ENCODE peak calls at places on chromosomes 16 and 17, in eight cellular contexts. One of them, this sample, is unnamed.

GRCh38 chr17:13921841-13922776 is 147.2 kb upstream of the COX10 start:
- DNase-seq in hypothalamus: no peak
- DNase-seq in T-cell: no peak
- DNase-seq in amniotic epithelial cell: no peak
- DNase-seq in stimulated activated CD4-positive, alpha-beta T cell treated with anti-CD3 and anti-CD28 coated beads, Interleukin-1b, Interleukin-23, amount 100 ng/mL, for 1 hour: no peak
- DNase-seq in NCI-H2081 treated with DMSO at 0.1 percent for 48 hours: no peak
- DNase-seq in psoas muscle: no peak
- DNase-seq in nucleus accumbens: no peak
- DNase-seq in this sample: no peak

GRCh38 chr16:54099627-54100026 is 187.0 kb downstream of the IRX3 start:
- DNase-seq in nucleus accumbens: no peak
- DNase-seq in amniotic epithelial cell: no peak
- DNase-seq in stimulated activated CD4-positive, alpha-beta T cell treated with anti-CD3 and anti-CD28 coated beads, Interleukin-1b, Interleukin-23, amount 100 ng/mL, for 1 hour: no peak
- DNase-seq in psoas muscle: no peak
- DNase-seq in NCI-H2081 treated with DMSO at 0.1 percent for 48 hours: no peak
- DNase-seq in T-cell: no peak
- DNase-seq in hypothalamus: no peak
- DNase-seq in this sample: no peak

GRCh38 chr17:73646409-73647305 is 2.4 kb upstream of the SDK2 start:
- DNase-seq in amniotic epithelial cell: no peak
- DNase-seq in T-cell: no peak
- DNase-seq in hypothalamus: no peak
- DNase-seq in NCI-H2081 treated with DMSO at 0.1 percent for 48 hours: no peak
- DNase-seq in stimulated activated CD4-positive, alpha-beta T cell treated with anti-CD3 and anti-CD28 coated beads, Interleukin-1b, Interleukin-23, amount 100 ng/mL, for 1 hour: no peak
- DNase-seq in nucleus accumbens: no peak
- DNase-seq in psoas muscle: no peak
- DNase-seq in this sample: no peak

GRCh38 chr17:66690166-66690565 is 144.8 kb upstream of the CACNG5 start:
- DNase-seq in hypothalamus: no peak
- DNase-seq in T-cell: no peak
- DNase-seq in NCI-H2081 treated with DMSO at 0.1 percent for 48 hours: no peak
- DNase-seq in amniotic epithelial cell: peak
- DNase-seq in psoas muscle: no peak
- DNase-seq in stimulated activated CD4-positive, alpha-beta T cell treated with anti-CD3 and anti-CD28 coated beads, Interleukin-1b, Interleukin-23, amount 100 ng/mL, for 1 hour: no peak
- DNase-seq in nucleus accumbens: no peak
- DNase-seq in this sample: no peak

GRCh38 chr17:60524463-60525346 is 1.3 kb downstream of the APPBP2 start:
- DNase-seq in amniotic epithelial cell: peak
- DNase-seq in NCI-H2081 treated with DMSO at 0.1 percent for 48 hours: no peak
- DNase-seq in psoas muscle: no peak
- DNase-seq in stimulated activated CD4-positive, alpha-beta T cell treated with anti-CD3 and anti-CD28 coated beads, Interleukin-1b, Interleukin-23, amount 100 ng/mL, for 1 hour: no peak
- DNase-seq in T-cell: no peak
- DNase-seq in nucleus accumbens: no peak
- DNase-seq in hypothalamus: peak
- DNase-seq in this sample: no peak

GRCh38 chr17:79936661-79937434 is 97.6 kb upstream of the CBX4 start:
- DNase-seq in psoas muscle: peak
- DNase-seq in stimulated activated CD4-positive, alpha-beta T cell treated with anti-CD3 and anti-CD28 coated beads, Interleukin-1b, Interleukin-23, amount 100 ng/mL, for 1 hour: no peak
- DNase-seq in T-cell: no peak
- DNase-seq in NCI-H2081 treated with DMSO at 0.1 percent for 48 hours: no peak
- DNase-seq in amniotic epithelial cell: no peak
- DNase-seq in nucleus accumbens: no peak
- DNase-seq in hypothalamus: no peak
- DNase-seq in this sample: no peak

GRCh38 chr17:14833201-14833773 is 431.8 kb downstream of the PMP22 start:
- DNase-seq in hypothalamus: no peak
- DNase-seq in psoas muscle: no peak
- DNase-seq in T-cell: no peak
- DNase-seq in nucleus accumbens: no peak
- DNase-seq in NCI-H2081 treated with DMSO at 0.1 percent for 48 hours: no peak
- DNase-seq in amniotic epithelial cell: peak
- DNase-seq in stimulated activated CD4-positive, alpha-beta T cell treated with anti-CD3 and anti-CD28 coated beads, Interleukin-1b, Interleukin-23, amount 100 ng/mL, for 1 hour: no peak
- DNase-seq in this sample: no peak

GRCh38 chr17:57328109-57328882 is 72.0 kb downstream of the MSI2 start:
- DNase-seq in stimulated activated CD4-positive, alpha-beta T cell treated with anti-CD3 and anti-CD28 coated beads, Interleukin-1b, Interleukin-23, amount 100 ng/mL, for 1 hour: no peak
- DNase-seq in amniotic epithelial cell: no peak
- DNase-seq in psoas muscle: no peak
- DNase-seq in nucleus accumbens: no peak
- DNase-seq in NCI-H2081 treated with DMSO at 0.1 percent for 48 hours: no peak
- DNase-seq in hypothalamus: no peak
- DNase-seq in T-cell: no peak
- DNase-seq in this sample: no peak

GRCh38 chr16:15704545-15704987 is 54.5 kb downstream of the NDE1 start:
- DNase-seq in stimulated activated CD4-positive, alpha-beta T cell treated with anti-CD3 and anti-CD28 coated beads, Interleukin-1b, Interleukin-23, amount 100 ng/mL, for 1 hour: peak
- DNase-seq in hypothalamus: peak
- DNase-seq in psoas muscle: peak
- DNase-seq in NCI-H2081 treated with DMSO at 0.1 percent for 48 hours: no peak
- DNase-seq in T-cell: peak
- DNase-seq in nucleus accumbens: peak
- DNase-seq in amniotic epithelial cell: peak
- DNase-seq in this sample: peak

GRCh38 chr17:57954421-57955182 is 610 bp downstream of the CUEDC1 start:
- DNase-seq in nucleus accumbens: peak
- DNase-seq in stimulated activated CD4-positive, alpha-beta T cell treated with anti-CD3 and anti-CD28 coated beads, Interleukin-1b, Interleukin-23, amount 100 ng/mL, for 1 hour: no peak
- DNase-seq in hypothalamus: peak
- DNase-seq in NCI-H2081 treated with DMSO at 0.1 percent for 48 hours: peak
- DNase-seq in amniotic epithelial cell: no peak
- DNase-seq in T-cell: no peak
- DNase-seq in psoas muscle: peak
- DNase-seq in this sample: peak

GRCh38 chr16:72847187-72848044 is 200.5 kb downstream of the ZFHX3 start:
- DNase-seq in NCI-H2081 treated with DMSO at 0.1 percent for 48 hours: no peak
- DNase-seq in amniotic epithelial cell: peak
- DNase-seq in nucleus accumbens: peak
- DNase-seq in T-cell: no peak
- DNase-seq in stimulated activated CD4-positive, alpha-beta T cell treated with anti-CD3 and anti-CD28 coated beads, Interleukin-1b, Interleukin-23, amount 100 ng/mL, for 1 hour: no peak
- DNase-seq in hypothalamus: peak
- DNase-seq in psoas muscle: no peak
- DNase-seq in this sample: no peak

GRCh38 chr17:12940699-12941098 is 77.1 kb downstream of the ELAC2 start:
- DNase-seq in stimulated activated CD4-positive, alpha-beta T cell treated with anti-CD3 and anti-CD28 coated beads, Interleukin-1b, Interleukin-23, amount 100 ng/mL, for 1 hour: no peak
- DNase-seq in psoas muscle: no peak
- DNase-seq in nucleus accumbens: no peak
- DNase-seq in amniotic epithelial cell: no peak
- DNase-seq in T-cell: no peak
- DNase-seq in hypothalamus: no peak
- DNase-seq in NCI-H2081 treated with DMSO at 0.1 percent for 48 hours: no peak
- DNase-seq in this sample: no peak

GRCh38 chr17:3773511-3773910 is 27.5 kb downstream of the ITGAE start:
- DNase-seq in T-cell: no peak
- DNase-seq in NCI-H2081 treated with DMSO at 0.1 percent for 48 hours: no peak
- DNase-seq in nucleus accumbens: no peak
- DNase-seq in hypothalamus: no peak
- DNase-seq in stimulated activated CD4-positive, alpha-beta T cell treated with anti-CD3 and anti-CD28 coated beads, Interleukin-1b, Interleukin-23, amount 100 ng/mL, for 1 hour: no peak
- DNase-seq in psoas muscle: no peak
- DNase-seq in amniotic epithelial cell: peak
- DNase-seq in this sample: no peak

GRCh38 chr16:72989203-72989991 is 58.5 kb downstream of the ZFHX3 start:
- DNase-seq in T-cell: no peak
- DNase-seq in psoas muscle: peak
- DNase-seq in amniotic epithelial cell: peak
- DNase-seq in NCI-H2081 treated with DMSO at 0.1 percent for 48 hours: no peak
- DNase-seq in nucleus accumbens: no peak
- DNase-seq in hypothalamus: peak
- DNase-seq in stimulated activated CD4-positive, alpha-beta T cell treated with anti-CD3 and anti-CD28 coated beads, Interleukin-1b, Interleukin-23, amount 100 ng/mL, for 1 hour: no peak
- DNase-seq in this sample: no peak

GRCh38 chr17:77924757-77925336 is 33.7 kb upstream of the TNRC6C start:
- DNase-seq in stimulated activated CD4-positive, alpha-beta T cell treated with anti-CD3 and anti-CD28 coated beads, Interleukin-1b, Interleukin-23, amount 100 ng/mL, for 1 hour: no peak
- DNase-seq in NCI-H2081 treated with DMSO at 0.1 percent for 48 hours: no peak
- DNase-seq in T-cell: no peak
- DNase-seq in psoas muscle: no peak
- DNase-seq in hypothalamus: peak
- DNase-seq in amniotic epithelial cell: peak
- DNase-seq in nucleus accumbens: peak
- DNase-seq in this sample: peak

GRCh38 chr16:70470927-70471341 is 16.5 kb downstream of the FCSK start:
- DNase-seq in hypothalamus: no peak
- DNase-seq in stimulated activated CD4-positive, alpha-beta T cell treated with anti-CD3 and anti-CD28 coated beads, Interleukin-1b, Interleukin-23, amount 100 ng/mL, for 1 hour: no peak
- DNase-seq in NCI-H2081 treated with DMSO at 0.1 percent for 48 hours: no peak
- DNase-seq in amniotic epithelial cell: no peak
- DNase-seq in nucleus accumbens: peak
- DNase-seq in T-cell: no peak
- DNase-seq in psoas muscle: no peak
- DNase-seq in this sample: no peak

GRCh38 chr17:39357978-39358377 is 43.4 kb downstream of the FBXL20 start:
- DNase-seq in hypothalamus: no peak
- DNase-seq in NCI-H2081 treated with DMSO at 0.1 percent for 48 hours: no peak
- DNase-seq in nucleus accumbens: no peak
- DNase-seq in stimulated activated CD4-positive, alpha-beta T cell treated with anti-CD3 and anti-CD28 coated beads, Interleukin-1b, Interleukin-23, amount 100 ng/mL, for 1 hour: no peak
- DNase-seq in psoas muscle: no peak
- DNase-seq in T-cell: no peak
- DNase-seq in amniotic epithelial cell: no peak
- DNase-seq in this sample: no peak

GRCh38 chr16:49463529-49463928 is 89.9 kb downstream of the C16orf78 start:
- DNase-seq in amniotic epithelial cell: no peak
- DNase-seq in nucleus accumbens: no peak
- DNase-seq in T-cell: peak
- DNase-seq in NCI-H2081 treated with DMSO at 0.1 percent for 48 hours: no peak
- DNase-seq in psoas muscle: peak
- DNase-seq in hypothalamus: no peak
- DNase-seq in stimulated activated CD4-positive, alpha-beta T cell treated with anti-CD3 and anti-CD28 coated beads, Interleukin-1b, Interleukin-23, amount 100 ng/mL, for 1 hour: no peak
- DNase-seq in this sample: no peak

GRCh38 chr17:30021708-30022317 is 80.4 kb downstream of the EFCAB5 start:
- DNase-seq in psoas muscle: no peak
- DNase-seq in stimulated activated CD4-positive, alpha-beta T cell treated with anti-CD3 and anti-CD28 coated beads, Interleukin-1b, Interleukin-23, amount 100 ng/mL, for 1 hour: no peak
- DNase-seq in T-cell: peak
- DNase-seq in hypothalamus: no peak
- DNase-seq in amniotic epithelial cell: peak
- DNase-seq in NCI-H2081 treated with DMSO at 0.1 percent for 48 hours: peak
- DNase-seq in nucleus accumbens: no peak
- DNase-seq in this sample: no peak

GRCh38 chr16:71542377-71542776 is 16.2 kb downstream of the CHST4 start:
- DNase-seq in nucleus accumbens: no peak
- DNase-seq in T-cell: peak
- DNase-seq in NCI-H2081 treated with DMSO at 0.1 percent for 48 hours: no peak
- DNase-seq in amniotic epithelial cell: peak
- DNase-seq in stimulated activated CD4-positive, alpha-beta T cell treated with anti-CD3 and anti-CD28 coated beads, Interleukin-1b, Interleukin-23, amount 100 ng/mL, for 1 hour: peak
- DNase-seq in hypothalamus: no peak
- DNase-seq in psoas muscle: no peak
- DNase-seq in this sample: no peak

GRCh38 chr16:3086596-3087242 is 12.4 kb downstream of the ZSCAN10 start:
- DNase-seq in nucleus accumbens: no peak
- DNase-seq in NCI-H2081 treated with DMSO at 0.1 percent for 48 hours: no peak
- DNase-seq in T-cell: no peak
- DNase-seq in stimulated activated CD4-positive, alpha-beta T cell treated with anti-CD3 and anti-CD28 coated beads, Interleukin-1b, Interleukin-23, amount 100 ng/mL, for 1 hour: no peak
- DNase-seq in psoas muscle: peak
- DNase-seq in amniotic epithelial cell: no peak
- DNase-seq in hypothalamus: no peak
- DNase-seq in this sample: no peak

GRCh38 chr16:82470506-82471196 is 156.1 kb upstream of the CDH13 start:
- DNase-seq in nucleus accumbens: no peak
- DNase-seq in T-cell: no peak
- DNase-seq in NCI-H2081 treated with DMSO at 0.1 percent for 48 hours: no peak
- DNase-seq in stimulated activated CD4-positive, alpha-beta T cell treated with anti-CD3 and anti-CD28 coated beads, Interleukin-1b, Interleukin-23, amount 100 ng/mL, for 1 hour: no peak
- DNase-seq in hypothalamus: no peak
- DNase-seq in amniotic epithelial cell: no peak
- DNase-seq in psoas muscle: no peak
- DNase-seq in this sample: no peak

GRCh38 chr17:66829883-66830282 is 5.0 kb upstream of the CACNG5 start:
- DNase-seq in stimulated activated CD4-positive, alpha-beta T cell treated with anti-CD3 and anti-CD28 coated beads, Interleukin-1b, Interleukin-23, amount 100 ng/mL, for 1 hour: no peak
- DNase-seq in NCI-H2081 treated with DMSO at 0.1 percent for 48 hours: no peak
- DNase-seq in T-cell: no peak
- DNase-seq in hypothalamus: no peak
- DNase-seq in nucleus accumbens: no peak
- DNase-seq in psoas muscle: no peak
- DNase-seq in amniotic epithelial cell: no peak
- DNase-seq in this sample: no peak

GRCh38 chr17:55641559-55642160 is 81.0 kb downstream of the TMEM100 start:
- DNase-seq in stimulated activated CD4-positive, alpha-beta T cell treated with anti-CD3 and anti-CD28 coated beads, Interleukin-1b, Interleukin-23, amount 100 ng/mL, for 1 hour: peak
- DNase-seq in T-cell: no peak
- DNase-seq in hypothalamus: peak
- DNase-seq in amniotic epithelial cell: peak
- DNase-seq in psoas muscle: peak
- DNase-seq in nucleus accumbens: peak
- DNase-seq in NCI-H2081 treated with DMSO at 0.1 percent for 48 hours: no peak
- DNase-seq in this sample: peak

GRCh38 chr16:29306953-29307597 is 99.4 kb downstream of the NPIPB11 start:
- DNase-seq in stimulated activated CD4-positive, alpha-beta T cell treated with anti-CD3 and anti-CD28 coated beads, Interleukin-1b, Interleukin-23, amount 100 ng/mL, for 1 hour: no peak
- DNase-seq in nucleus accumbens: no peak
- DNase-seq in amniotic epithelial cell: peak
- DNase-seq in NCI-H2081 treated with DMSO at 0.1 percent for 48 hours: no peak
- DNase-seq in psoas muscle: no peak
- DNase-seq in T-cell: no peak
- DNase-seq in hypothalamus: no peak
- DNase-seq in this sample: no peak

GRCh38 chr17:42276609-42277341 is 584 bp upstream of the STAT5B start:
- DNase-seq in stimulated activated CD4-positive, alpha-beta T cell treated with anti-CD3 and anti-CD28 coated beads, Interleukin-1b, Interleukin-23, amount 100 ng/mL, for 1 hour: no peak
- DNase-seq in psoas muscle: peak
- DNase-seq in nucleus accumbens: peak
- DNase-seq in T-cell: no peak
- DNase-seq in amniotic epithelial cell: peak
- DNase-seq in NCI-H2081 treated with DMSO at 0.1 percent for 48 hours: no peak
- DNase-seq in hypothalamus: peak
- DNase-seq in this sample: peak

GRCh38 chr17:42673885-42674754 is 2.7 kb downstream of the PLEKHH3 start:
- DNase-seq in amniotic epithelial cell: peak
- DNase-seq in stimulated activated CD4-positive, alpha-beta T cell treated with anti-CD3 and anti-CD28 coated beads, Interleukin-1b, Interleukin-23, amount 100 ng/mL, for 1 hour: no peak
- DNase-seq in psoas muscle: peak
- DNase-seq in NCI-H2081 treated with DMSO at 0.1 percent for 48 hours: no peak
- DNase-seq in nucleus accumbens: no peak
- DNase-seq in T-cell: no peak
- DNase-seq in hypothalamus: no peak
- DNase-seq in this sample: peak

GRCh38 chr16:11497851-11498289 is 88.8 kb downstream of the LITAF start:
- DNase-seq in psoas muscle: peak
- DNase-seq in stimulated activated CD4-positive, alpha-beta T cell treated with anti-CD3 and anti-CD28 coated beads, Interleukin-1b, Interleukin-23, amount 100 ng/mL, for 1 hour: no peak
- DNase-seq in hypothalamus: no peak
- DNase-seq in nucleus accumbens: no peak
- DNase-seq in T-cell: no peak
- DNase-seq in NCI-H2081 treated with DMSO at 0.1 percent for 48 hours: no peak
- DNase-seq in amniotic epithelial cell: peak
- DNase-seq in this sample: peak

GRCh38 chr17:28950017-28950751 is 1.1 kb downstream of the PHF12 start:
- DNase-seq in psoas muscle: peak
- DNase-seq in hypothalamus: peak
- DNase-seq in amniotic epithelial cell: peak
- DNase-seq in NCI-H2081 treated with DMSO at 0.1 percent for 48 hours: no peak
- DNase-seq in stimulated activated CD4-positive, alpha-beta T cell treated with anti-CD3 and anti-CD28 coated beads, Interleukin-1b, Interleukin-23, amount 100 ng/mL, for 1 hour: peak
- DNase-seq in nucleus accumbens: peak
- DNase-seq in T-cell: peak
- DNase-seq in this sample: peak

This sample was measured in uterus.